ENCODE peak calls at places on chromosomes 3 and 15, in nine cellular contexts. U is GM19239; P is EH; N is GM12865; F is activated CD4-positive, alpha-beta T cell treated with anti-CD3 and anti-CD28 coated beads for 1 hour; G is amniotic stem cell; A is T-cell; S is nephron progenitor cell; L is GM03348. X is an unnamed sample.

GRCh38 chr15:69288531-69289311 is 10.0 kb upstream of the PAQR5 start:
- DNase-seq in S (no peak), P (no peak), L (no peak), U (no peak), N (no peak), G (no peak), F (no peak), A (no peak), X (peak; percentile 75)

GRCh38 chr3:139113766-139114165 is 69.1 kb upstream of the PRR23C start:
- DNase-seq in A (no peak), U (no peak), P (no peak), L (no peak), N (no peak), G (no peak), F (no peak), S (no peak), X (no peak)

GRCh38 chr15:57090460-57090859 is 172.0 kb downstream of the TCF12 start:
- DNase-seq in L (no peak), P (no peak), S (peak; percentile 60), U (no peak), N (no peak), G (no peak), F (no peak), A (no peak), X (no peak)

GRCh38 chr15:94970831-94971230 is 739.5 kb downstream of the MCTP2 start:
- DNase-seq in L (no peak), G (no peak), N (no peak), F (no peak), U (no peak), S (no peak), A (no peak), P (no peak), X (no peak)

GRCh38 chr3:127264794-127265514 is 22.9 kb downstream of the PRR20G start:
- DNase-seq in S (no peak), A (no peak), G (no peak), U (no peak), N (no peak), F (no peak), P (no peak), L (no peak), X (no peak)

GRCh38 chr15:61099030-61099800 is 129.9 kb downstream of the RORA start:
- DNase-seq in G (no peak), A (no peak), N (no peak), L (peak; percentile 57), P (peak; percentile 59), F (no peak), U (no peak), S (no peak), X (no peak)

GRCh38 chr3:13475871-13476590 is 4.1 kb upstream of the HDAC11 start:
- DNase-seq in S (no peak), F (no peak), U (no peak), G (no peak), P (peak; percentile 13), N (no peak), A (no peak), L (no peak), X (no peak)

GRCh38 chr3:25897019-25897418 is 107.1 kb downstream of the OXSM start:
- DNase-seq in F (no peak), L (peak; percentile 4), A (no peak), N (peak; percentile 77), U (peak; percentile 17), S (peak; percentile 31), P (peak; percentile 30), G (no peak), X (no peak)

GRCh38 chr3:42493798-42494151 is 8.7 kb upstream of the VIPR1 start:
- DNase-seq in S (no peak), U (no peak), G (no peak), L (no peak), A (no peak), P (no peak), F (peak; percentile 1), N (no peak), X (peak; percentile 25)

GRCh38 chr3:42080452-42080872 is 10.7 kb upstream of the TRAK1 start:
- DNase-seq in G (peak; percentile 11), F (no peak), U (no peak), L (peak; percentile 40), S (no peak), P (peak; percentile 77), N (peak; percentile 38), A (no peak), X (no peak)

GRCh38 chr3:53130179-53131135 is at the start of gene RFT1:
- DNase-seq in S (peak; percentile 98), A (peak; percentile 97), N (peak; percentile 98), L (peak; percentile 96), F (peak; percentile 96), U (peak; percentile 84), G (peak; percentile 98), P (peak; percentile 97), X (peak; percentile 99)

GRCh38 chr3:102400142-102400541 is 34.7 kb upstream of the ZPLD1 start:
- DNase-seq in G (no peak), L (no peak), P (peak; percentile 14), U (no peak), F (no peak), N (no peak), S (no peak), A (no peak), X (no peak)

GRCh38 chr15:67927501-67928156 is 87.8 kb upstream of the RNU6-1 start:
- DNase-seq in F (no peak), N (no peak), A (no peak), S (no peak), P (peak; percentile 96), G (peak; percentile 95), U (no peak), L (peak; percentile 36), X (peak; percentile 94)

GRCh38 chr15:83871808-83872559 is 218.1 kb downstream of the ADAMTSL3 start:
- DNase-seq in N (peak; percentile 70), U (no peak), G (no peak), A (no peak), F (no peak), S (no peak), P (peak; percentile 16), L (peak; percentile 73), X (no peak)